ENCODE peak calls at places on chromosomes 5 and 9, in eight cellular contexts. B is fibroblast of the aortic adventitia, T is neuronal stem cell, O is cardiac muscle cell, R is heart right ventricle, L is IMR-90, Z is right atrium auricular region, A is A549. D is an unnamed sample.

GRCh38 chr9:1046639-1047604 is 3.2 kb upstream of the DMRT2 start:
- DNase-seq in B (no peak), L (no peak), Z (no peak), T (no peak), R (no peak), A (no peak), O (peak), D (no peak)

GRCh38 chr9:13033959-13034695 is 245.4 kb downstream of the MPDZ start:
- DNase-seq in Z (peak), A (peak), B (peak), T (peak), L (peak), R (peak), O (peak), D (peak)

GRCh38 chr9:84317563-84317962 is 23.0 kb downstream of the SLC28A3 start:
- DNase-seq in L (no peak), Z (no peak), R (no peak), O (no peak), A (no peak), T (no peak), B (no peak), D (no peak)

GRCh38 chr5:54159153-54159836 is 151.1 kb downstream of the ARL15 start:
- DNase-seq in A (peak), B (no peak), Z (no peak), L (peak), O (no peak), T (no peak), R (no peak), D (no peak)

GRCh38 chr9:101381833-101382342 is 2.9 kb downstream of the BAAT start:
- DNase-seq in T (no peak), A (no peak), B (no peak), L (no peak), O (no peak), Z (no peak), R (no peak), D (no peak)

GRCh38 chr5:112159435-112159834 is 259.6 kb downstream of the EPB41L4A start:
- DNase-seq in O (peak), T (no peak), A (no peak), L (peak), R (peak), Z (peak), B (no peak), D (peak)

GRCh38 chr9:27714388-27714787 is 141.1 kb upstream of the C9orf72 start:
- DNase-seq in R (no peak), A (peak), B (no peak), T (no peak), L (no peak), Z (no peak), O (no peak), D (no peak)

GRCh38 chr5:39117401-39117800 is 43.2 kb upstream of the RICTOR start:
- DNase-seq in R (no peak), L (peak), B (no peak), O (no peak), T (no peak), A (no peak), Z (no peak), D (no peak)

GRCh38 chr9:6827370-6827949 is 69.7 kb downstream of the KDM4C start:
- DNase-seq in L (peak), B (peak), A (peak), Z (no peak), T (peak), R (no peak), O (peak), D (no peak)

GRCh38 chr5:102049517-102049916 is 246.6 kb downstream of the SLCO4C1 start:
- DNase-seq in L (no peak), B (no peak), R (no peak), O (no peak), T (no peak), Z (no peak), A (no peak), D (no peak)

GRCh38 chr9:6680797-6681146 is 35.2 kb upstream of the GLDC start:
- DNase-seq in O (peak), A (peak), B (peak), Z (no peak), T (no peak), R (peak), L (peak), D (no peak)

GRCh38 chr5:86979801-86980510 is 287.7 kb upstream of the RASA1 start:
- DNase-seq in B (peak), A (no peak), O (no peak), R (no peak), T (no peak), L (peak), Z (peak), D (no peak)

GRCh38 chr5:68661237-68661636 is 432.6 kb upstream of the SLC30A5 start:
- DNase-seq in Z (no peak), O (no peak), A (peak), T (no peak), B (no peak), L (peak), R (no peak), D (no peak)

GRCh38 chr5:76204713-76205112 is 121.5 kb downstream of the SV2C start:
- DNase-seq in O (peak), R (no peak), A (no peak), Z (no peak), L (no peak), T (no peak), B (peak), D (no peak)

GRCh38 chr5:75363111-75363510 is 26.1 kb downstream of the HMGCR start:
- DNase-seq in B (no peak), L (no peak), R (no peak), T (no peak), Z (no peak), O (no peak), A (no peak), D (no peak)

GRCh38 chr5:116045821-116046220 is 13.5 kb downstream of the ARL14EPL start:
- DNase-seq in L (no peak), O (no peak), B (no peak), T (no peak), A (no peak), Z (no peak), R (no peak), D (no peak)

GRCh38 chr9:93111371-93112115 is 15.5 kb downstream of the CARD19 start:
- DNase-seq in R (no peak), L (peak), A (no peak), O (no peak), B (no peak), Z (no peak), T (no peak), D (peak)

GRCh38 chr9:125785187-125785840 is 38.1 kb downstream of the PBX3 start:
- DNase-seq in L (no peak), B (peak), R (no peak), T (no peak), A (no peak), Z (no peak), O (no peak), D (no peak)

GRCh38 chr5:143258559-143259253 is 144.8 kb downstream of the NR3C1 start:
- DNase-seq in R (no peak), T (no peak), A (no peak), Z (no peak), B (no peak), L (peak), O (no peak), D (no peak)

GRCh38 chr5:37132646-37133045 is 116.5 kb downstream of the CPLANE1 start:
- DNase-seq in R (no peak), T (no peak), O (no peak), L (peak), A (no peak), B (peak), Z (no peak), D (no peak)

GRCh38 chr9:81717061-81717746 is 27.9 kb upstream of the TLE1 start:
- DNase-seq in T (no peak), A (no peak), Z (no peak), R (no peak), O (no peak), L (no peak), B (no peak), D (no peak)

GRCh38 chr9:880725-881124 is 39.2 kb downstream of the DMRT1 start:
- DNase-seq in O (no peak), T (no peak), R (no peak), L (no peak), A (no peak), Z (no peak), B (no peak), D (no peak)

GRCh38 chr5:10577371-10578291 is 13.8 kb downstream of the ANKRD33B start:
- DNase-seq in O (peak), L (no peak), B (peak), A (no peak), Z (peak), R (peak), T (no peak), D (peak)

GRCh38 chr5:176573564-176574296 is 24.6 kb downstream of the CDHR2 start:
- DNase-seq in Z (peak), A (peak), L (peak), O (peak), T (peak), B (peak), R (peak), D (peak)

GRCh38 chr5:159990506-159990905 is 18.4 kb upstream of the TTC1 start:
- DNase-seq in A (no peak), O (no peak), T (no peak), R (no peak), L (no peak), B (peak), Z (no peak), D (no peak)

GRCh38 chr9:31166516-31166915 is 1217.9 kb upstream of the ACO1 start:
- DNase-seq in L (no peak), B (no peak), Z (no peak), T (no peak), A (no peak), O (no peak), R (no peak), D (no peak)

GRCh38 chr5:56638768-56639238 is 176.5 kb upstream of the MAP3K1 start:
- DNase-seq in A (no peak), B (no peak), O (no peak), R (no peak), Z (no peak), L (no peak), T (no peak), D (no peak)

GRCh38 chr5:77302653-77303052 is 92.2 kb downstream of the PDE8B start:
- DNase-seq in L (no peak), B (no peak), O (no peak), A (no peak), R (no peak), T (no peak), Z (no peak), D (no peak)

GRCh38 chr5:151267481-151268275 is 14.7 kb downstream of the GM2A start:
- DNase-seq in T (no peak), A (no peak), R (no peak), L (no peak), Z (no peak), O (no peak), B (no peak), D (no peak)

GRCh38 chr5:181120311-181120710 is 10.7 kb downstream of the OR2V1 start:
- DNase-seq in R (no peak), A (no peak), Z (no peak), L (peak), O (no peak), T (no peak), B (no peak), D (no peak)

GRCh38 chr5:115774684-115775083 is 41.8 kb downstream of the CDO1 start:
- DNase-seq in T (no peak), B (peak), R (no peak), L (no peak), Z (no peak), O (no peak), A (no peak), D (no peak)

GRCh38 chr5:13632676-13633075 is 311.8 kb downstream of the DNAH5 start:
- DNase-seq in L (peak), A (no peak), O (no peak), Z (no peak), B (no peak), R (no peak), T (no peak), D (no peak)

GRCh38 chr9:120755827-120756434 is 37.3 kb downstream of the FBXW2 start:
- DNase-seq in O (peak), B (peak), T (peak), Z (no peak), L (peak), R (no peak), A (peak), D (no peak)

GRCh38 chr9:137241490-137242328 is 622 bp downstream of the TUBB4B start:
- DNase-seq in T (no peak), O (peak), L (peak), Z (peak), R (peak), A (no peak), B (peak), D (peak)

DNA sequence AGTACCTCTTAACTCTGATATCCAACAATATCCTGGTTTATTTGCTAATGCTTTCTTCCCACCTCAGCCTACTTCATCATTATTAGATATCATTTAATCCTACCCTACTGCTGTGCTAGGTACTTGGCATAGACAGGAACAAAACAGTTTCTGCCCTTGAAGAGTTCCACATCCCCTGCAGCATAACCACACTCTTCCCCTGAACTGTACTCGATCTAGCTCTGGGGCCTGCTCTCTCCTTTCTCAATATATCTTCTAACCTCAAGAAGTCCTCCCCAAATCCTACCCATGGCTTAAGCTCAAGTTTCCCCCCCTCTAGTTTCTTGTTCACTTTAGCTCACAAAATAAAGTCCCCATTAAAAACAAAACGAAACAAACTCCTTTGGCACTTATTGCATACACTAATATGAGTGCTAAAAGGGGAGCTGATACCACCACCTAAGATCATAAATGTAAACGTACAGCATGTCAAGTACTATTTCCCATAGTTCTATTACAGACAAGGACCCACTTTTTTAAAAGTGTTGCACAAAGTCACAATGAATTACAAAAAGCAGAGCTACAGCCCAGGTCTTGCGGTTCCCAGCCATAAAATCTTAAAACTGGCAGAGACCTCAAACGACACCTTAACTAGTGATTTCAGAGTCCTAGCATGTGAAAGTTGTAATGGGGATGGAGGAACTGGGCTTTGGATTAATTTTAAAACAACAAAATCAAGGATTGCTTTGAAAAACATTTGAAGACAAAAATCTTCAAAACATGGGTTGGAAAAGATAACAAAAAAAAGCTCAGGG is 80.7 kb downstream of the PTPDC1 start:
- DNase-seq in R (no peak), L (no peak), Z (no peak), O (no peak), B (no peak), T (no peak), A (no peak), D (no peak)
- H3K4me3 ChIP-seq in R (no peak), L (no peak), Z (no peak), O (no peak), B (no peak), T (no peak), A (peak), D (peak)

DNA sequence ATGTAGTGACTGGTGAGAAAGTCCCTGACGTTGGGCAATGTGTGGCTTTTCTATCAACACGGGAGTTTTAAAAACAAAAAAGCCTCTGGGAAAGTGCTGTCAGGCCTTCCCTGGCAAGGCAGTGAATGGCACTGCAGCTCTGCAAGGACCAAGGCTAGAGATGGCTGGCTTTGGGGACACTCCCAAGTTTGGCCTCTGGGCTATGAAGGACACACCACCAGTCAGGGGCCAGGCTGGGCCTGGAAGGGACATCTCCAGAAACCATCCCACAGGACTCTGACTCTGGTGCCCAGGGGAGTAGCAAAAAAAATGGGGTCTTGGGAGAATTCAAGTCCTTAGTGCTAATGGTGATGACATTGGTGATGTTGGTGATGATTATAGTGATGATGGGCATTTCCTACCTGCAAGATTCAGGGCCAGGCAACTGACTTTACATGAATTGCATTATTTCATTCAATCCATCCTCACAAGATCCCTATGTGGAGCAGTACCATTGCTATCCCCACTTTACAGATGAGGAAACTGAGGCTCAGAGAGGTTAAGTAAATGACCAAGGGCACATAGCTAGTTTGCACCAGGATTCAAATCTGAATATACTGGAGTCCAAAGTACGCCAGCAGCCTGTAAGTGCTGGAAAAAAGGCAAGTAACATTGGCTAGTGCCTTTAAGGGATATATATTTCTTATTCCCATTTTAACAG is 2.6 kb upstream of the PPARGC1B start:
- DNase-seq in A (no peak), T (no peak), O (no peak), Z (no peak), R (no peak), B (no peak), L (no peak), D (no peak)
- H3K4me3 ChIP-seq in A (no peak), T (no peak), O (no peak), Z (no peak), R (no peak), B (no peak), L (no peak), D (no peak)

GRCh38 chr5:178207183-178207916 is 3.0 kb downstream of the HNRNPAB start:
- DNase-seq in L (peak), A (no peak), R (no peak), Z (no peak), T (no peak), O (no peak), B (peak), D (no peak)
- H3K4me3 ChIP-seq in L (no peak), A (no peak), R (no peak), Z (no peak), T (no peak), O (no peak), B (peak), D (peak)

DNA sequence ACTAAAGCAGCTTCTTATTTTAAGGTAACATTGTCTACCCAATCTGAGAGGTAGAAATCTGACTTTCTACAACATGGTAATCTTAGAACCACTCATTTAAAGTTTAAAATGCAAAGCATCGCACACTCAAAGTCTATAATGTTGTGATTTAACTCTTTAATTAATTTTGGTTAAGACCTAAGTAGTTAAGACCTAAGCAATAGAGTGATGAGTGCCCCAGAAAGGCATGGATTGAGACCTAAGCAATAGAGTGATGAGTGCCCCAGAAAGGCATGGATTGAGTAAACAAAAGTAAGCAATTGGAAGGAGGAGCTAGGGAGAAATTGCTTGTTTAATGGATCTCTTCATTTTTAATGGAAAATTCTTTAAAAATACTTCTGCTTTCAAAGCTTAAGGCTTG is 86.8 kb downstream of the NLN start:
- DNase-seq in Z (no peak), O (no peak), T (no peak), R (no peak), A (no peak), L (peak), B (peak), D (no peak)
- H3K4me3 ChIP-seq in Z (no peak), O (no peak), T (no peak), R (no peak), A (no peak), L (no peak), B (no peak), D (no peak)

GRCh38 chr5:135324897-135325650 is 74.0 kb downstream of the MACROH2A1 start:
- DNase-seq in O (no peak), R (no peak), T (no peak), Z (no peak), A (no peak), B (no peak), L (no peak), D (no peak)
- H3K4me3 ChIP-seq in O (no peak), R (no peak), T (no peak), Z (no peak), A (no peak), B (no peak), L (no peak), D (no peak)

DNA sequence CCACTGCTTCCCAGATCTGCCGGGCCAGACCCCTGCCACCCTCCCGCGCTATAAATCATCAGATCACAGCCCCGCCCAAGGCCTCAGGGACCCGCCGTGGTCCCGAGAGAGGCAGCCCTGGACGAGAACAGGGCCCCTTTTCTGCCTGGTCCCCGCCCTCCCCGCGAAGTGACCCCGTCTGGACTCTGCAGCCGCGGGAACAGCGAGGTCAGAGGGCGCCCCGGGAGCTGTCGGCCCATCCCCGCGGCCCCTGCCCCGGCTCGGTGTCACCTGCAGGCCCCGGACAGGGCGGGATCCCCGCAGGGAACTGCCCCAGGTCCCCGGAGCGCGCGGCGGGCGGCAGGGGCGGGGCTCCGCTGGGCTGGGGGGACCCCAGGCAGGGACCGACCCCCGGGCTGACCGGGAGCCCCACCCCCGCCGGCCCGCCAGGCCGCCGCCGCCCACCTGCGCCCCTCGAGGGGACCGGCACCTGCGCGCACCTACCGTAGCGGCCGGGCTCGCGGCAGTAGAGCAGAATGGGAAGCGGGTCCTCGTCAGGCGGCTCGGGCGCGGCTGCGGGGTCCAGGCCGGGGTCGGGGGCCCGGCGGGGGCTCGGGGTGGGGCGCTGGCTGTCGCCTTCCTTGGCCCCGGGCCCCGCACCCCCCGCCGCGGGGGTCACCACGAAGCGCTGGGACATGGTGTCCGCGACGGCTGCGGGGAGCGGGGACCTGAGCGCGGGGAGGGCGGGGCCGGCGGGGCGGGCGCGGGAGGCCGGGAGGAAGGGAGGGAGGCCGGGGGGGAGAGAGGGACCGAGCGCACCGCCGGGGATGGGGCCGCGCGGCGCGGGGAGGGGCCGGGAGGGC is 43.5 kb upstream of the SLC12A7 start:
- DNase-seq in R (peak), A (no peak), T (no peak), L (no peak), O (no peak), Z (no peak), B (no peak), D (no peak)
- H3K4me3 ChIP-seq in R (peak), A (peak), T (peak), L (no peak), O (peak), Z (no peak), B (no peak), D (peak)

GRCh38 chr5:60489856-60490255 is 210.1 kb downstream of the DEPDC1B start:
- DNase-seq in Z (no peak), T (no peak), A (no peak), R (no peak), O (no peak), B (no peak), L (no peak), D (no peak)
- H3K4me3 ChIP-seq in Z (no peak), T (no peak), A (no peak), R (no peak), O (no peak), B (no peak), L (no peak), D (no peak)

D was measured in psoas muscle.